ENCODE peak calls at places on chromosomes 3 and 15, in six cellular contexts. X is iris pigment epithelial cell; O is colonic mucosa; N is CD8-positive, alpha-beta T cell; J is upper lobe of left lung; Y is thoracic aorta. W is an unnamed sample.

GRCh38 chr15:45618813-45619212 is 16.0 kb upstream of the SQOR start:
- DNase-seq in Y (no peak), J (no peak), O (no peak), N (no peak), X (no peak), W (no peak)

GRCh38 chr3:152825566-152825965 is 9.4 kb upstream of the P2RY1 start:
- DNase-seq in J (no peak), O (no peak), Y (no peak), N (no peak), X (no peak), W (no peak)

GRCh38 chr3:83934208-83935150 is 1024.3 kb upstream of the CADM2 start:
- DNase-seq in Y (no peak), X (peak), O (no peak), J (no peak), N (no peak), W (no peak)

GRCh38 chr3:149473314-149473990 is 1.0 kb upstream of the TM4SF4 start:
- DNase-seq in N (no peak), Y (peak), J (no peak), X (peak), O (peak), W (no peak)

GRCh38 chr3:142029791-142030190 is 119.6 kb downstream of the TFDP2 start:
- DNase-seq in O (no peak), X (no peak), N (no peak), Y (no peak), J (no peak), W (no peak)

GRCh38 chr3:151383111-151383510 is 1.4 kb downstream of the P2RY12 start:
- DNase-seq in J (no peak), Y (no peak), X (no peak), O (no peak), N (no peak), W (no peak)

GRCh38 chr15:25793354-25794050 is 69.6 kb downstream of the ATP10A start:
- DNase-seq in Y (no peak), J (no peak), X (no peak), O (peak), N (no peak), W (no peak)

GRCh38 chr3:10932596-10932995 is 60.0 kb upstream of the SLC6A1 start:
- DNase-seq in Y (no peak), N (no peak), X (no peak), O (no peak), J (no peak), W (no peak)

GRCh38 chr3:169026543-169027181 is 636.9 kb downstream of the MECOM start:
- DNase-seq in X (peak), O (no peak), Y (no peak), N (no peak), J (no peak), W (peak)

GRCh38 chr3:193800138-193801043 is 207.4 kb downstream of the OPA1 start:
- DNase-seq in Y (no peak), N (no peak), X (no peak), J (no peak), O (no peak), W (no peak)

GRCh38 chr3:23763040-23763477 is 42.7 kb upstream of the UBE2E1 start:
- DNase-seq in Y (no peak), N (no peak), O (no peak), J (no peak), X (peak), W (no peak)

GRCh38 chr15:65334586-65335231 is 30.2 kb downstream of the RNU5B-1 start:
- DNase-seq in N (no peak), Y (no peak), O (no peak), X (no peak), J (peak), W (no peak)

GRCh38 chr3:30668051-30668609 is 61.7 kb downstream of the TGFBR2 start:
- DNase-seq in N (no peak), J (no peak), X (no peak), Y (no peak), O (no peak), W (no peak)

GRCh38 chr3:20458994-20459736 is 273.2 kb upstream of the SGO1 start:
- DNase-seq in O (no peak), Y (no peak), N (no peak), X (no peak), J (no peak), W (no peak)

GRCh38 chr3:112303811-112304325 is 9.9 kb upstream of the SLC9C1 start:
- DNase-seq in J (no peak), O (no peak), Y (no peak), N (no peak), X (peak), W (no peak)

GRCh38 chr3:127164615-127165014 is 28.3 kb upstream of the PRR23E start:
- DNase-seq in O (no peak), J (no peak), Y (no peak), N (no peak), X (no peak), W (no peak)

GRCh38 chr15:82647045-82647834 is at the start of gene CPEB1:
- DNase-seq in X (peak), Y (no peak), J (peak), N (peak), O (peak), W (no peak)

GRCh38 chr3:54625805-54626787 is 301.8 kb downstream of the LRTM1 start:
- DNase-seq in O (no peak), J (peak), X (no peak), Y (no peak), N (no peak), W (no peak)

GRCh38 chr15:19944261-19944888 is 597.2 kb downstream of the GOLGA6L6 start:
- DNase-seq in Y (no peak), N (no peak), X (no peak), O (no peak), J (peak), W (no peak)

GRCh38 chr3:88311826-88312225 is 162.1 kb downstream of the C3orf38 start:
- DNase-seq in O (no peak), X (no peak), J (no peak), N (no peak), Y (no peak), W (no peak)

GRCh38 chr3:61561374-61562041 is at the start of gene PTPRG:
- DNase-seq in J (peak), N (no peak), X (peak), Y (peak), O (peak), W (peak)

GRCh38 chr3:159796744-159797143 is 191.9 kb upstream of the IL12A start:
- DNase-seq in O (no peak), J (no peak), Y (no peak), X (peak), N (no peak), W (no peak)

GRCh38 chr3:134446800-134447199 is 39.0 kb downstream of the ANAPC13 start:
- DNase-seq in O (no peak), X (peak), Y (no peak), N (no peak), J (no peak), W (no peak)

W was measured in NCI-H774.